ENCODE peak calls at places on chromosomes 2 and 18, in seven cellular contexts. Y is right lobe of liver, Z is SK-N-SH, T is dorsolateral prefrontal cortex, B is HFF-Myc, O is astrocyte of the spinal cord, C is sigmoid colon. U is an unnamed sample.

GRCh38 chr2:120315367-120316033 is 30.4 kb upstream of the INHBB start:
- DNase-seq in Y (no peak), Z (no peak), T (no peak), B (no peak), O (no peak), C (no peak), U (no peak)

GRCh38 chr18:30450927-30451326 is 591.6 kb downstream of the DSC3 start:
- DNase-seq in Y (no peak), Z (no peak), T (no peak), B (no peak), O (no peak), C (no peak), U (no peak)

GRCh38 chr2:201973316-201973715 is 60.3 kb upstream of the FZD7 start:
- DNase-seq in Y (no peak), Z (no peak), T (no peak), B (no peak), O (no peak), C (no peak), U (no peak)

GRCh38 chr2:159637988-159638501 is 21.7 kb upstream of the BAZ2B start:
- DNase-seq in Y (no peak), Z (no peak), T (no peak), B (no peak), O (peak), C (no peak), U (peak)

GRCh38 chr18:23591011-23591410 is 4.7 kb upstream of the NPC1 start:
- DNase-seq in Y (no peak), Z (no peak), T (no peak), B (no peak), O (peak), C (no peak), U (no peak)

GRCh38 chr2:37412201-37412600 is 67.8 kb downstream of the QPCT start:
- DNase-seq in Y (no peak), Z (no peak), T (no peak), B (no peak), O (no peak), C (no peak), U (no peak)

GRCh38 chr2:182767578-182767977 is 51.5 kb downstream of the DNAJC10 start:
- DNase-seq in Y (no peak), Z (peak), T (no peak), B (no peak), O (peak), C (no peak), U (no peak)

GRCh38 chr18:74299746-74300145 is 8.0 kb upstream of the CYB5A start:
- DNase-seq in Y (no peak), Z (no peak), T (no peak), B (no peak), O (peak), C (no peak), U (no peak)

GRCh38 chr2:164205347-164205746 is 415.9 kb downstream of the GRB14 start:
- DNase-seq in Y (no peak), Z (no peak), T (no peak), B (peak), O (peak), C (no peak), U (peak)

GRCh38 chr2:47771211-47771610 is 11.7 kb upstream of the MSH6 start:
- DNase-seq in Y (no peak), Z (no peak), T (peak), B (peak), O (peak), C (no peak), U (peak)

GRCh38 chr2:144131042-144131441 is 388.9 kb downstream of the ZEB2 start:
- DNase-seq in Y (no peak), Z (no peak), T (no peak), B (no peak), O (peak), C (no peak), U (no peak)

GRCh38 chr2:42495234-42495581 is 1.4 kb upstream of the KCNG3 start:
- DNase-seq in Y (no peak), Z (no peak), T (no peak), B (no peak), O (no peak), C (no peak), U (no peak)

GRCh38 chr2:64751286-64752260 is 97.9 kb upstream of the SERTAD2 start:
- DNase-seq in Y (peak), Z (peak), T (no peak), B (no peak), O (peak), C (peak), U (peak)

GRCh38 chr2:211331736-211332135 is 775.3 kb downstream of the CPS1 start:
- DNase-seq in Y (no peak), Z (no peak), T (no peak), B (no peak), O (no peak), C (no peak), U (no peak)

GRCh38 chr2:65055427-65056214 is 595 bp upstream of the CEP68 start:
- DNase-seq in Y (no peak), Z (no peak), T (no peak), B (no peak), O (no peak), C (no peak), U (no peak)

GRCh38 chr2:102258386-102259074 is 52.8 kb upstream of the IL1RL1 start:
- DNase-seq in Y (no peak), Z (no peak), T (no peak), B (peak), O (peak), C (no peak), U (peak)

GRCh38 chr2:109065335-109065734 is 63.7 kb upstream of the SH3RF3 start:
- DNase-seq in Y (peak), Z (no peak), T (no peak), B (no peak), O (no peak), C (no peak), U (no peak)
- H3K4me3 ChIP-seq in Y (no peak), Z (no peak), T (no peak), B (no peak), O (no peak), C (no peak), U (no peak)

DNA sequence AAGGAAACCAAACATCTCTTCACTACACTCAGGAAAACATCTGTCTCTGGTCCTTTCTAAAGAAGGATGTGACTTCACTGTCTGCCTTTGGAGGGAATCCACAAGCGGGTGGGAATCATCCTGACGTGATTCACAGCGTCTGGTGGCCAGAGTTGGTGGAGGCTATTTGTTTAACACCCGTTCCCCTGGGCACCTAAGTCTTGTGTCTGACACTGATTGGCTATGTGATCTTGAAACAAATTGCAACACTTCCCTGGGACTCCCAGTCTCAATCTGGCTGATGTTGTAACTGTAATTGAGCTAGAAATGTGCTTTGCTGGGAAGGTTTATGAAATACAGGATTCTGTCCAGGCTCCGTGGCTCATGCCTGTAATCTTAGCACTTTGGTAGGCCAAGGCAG is 28.8 kb upstream of the SIX3 start:
- DNase-seq in Y (no peak), Z (no peak), T (no peak), B (peak), O (no peak), C (no peak), U (no peak)
- TF ChIP-seq CTCF in Y (no peak), Z (no peak), T (no peak), B (no peak), O (no peak), C (no peak), U (no peak)

GRCh38 chr2:115939902-115940301 is 1497.5 kb downstream of the DPP10 start:
- DNase-seq in Y (no peak), Z (no peak), T (no peak), B (no peak), O (no peak), C (no peak), U (no peak)
- H3K4me3 ChIP-seq in Y (no peak), Z (no peak), T (no peak), B (no peak), O (no peak), C (no peak), U (no peak)

DNA sequence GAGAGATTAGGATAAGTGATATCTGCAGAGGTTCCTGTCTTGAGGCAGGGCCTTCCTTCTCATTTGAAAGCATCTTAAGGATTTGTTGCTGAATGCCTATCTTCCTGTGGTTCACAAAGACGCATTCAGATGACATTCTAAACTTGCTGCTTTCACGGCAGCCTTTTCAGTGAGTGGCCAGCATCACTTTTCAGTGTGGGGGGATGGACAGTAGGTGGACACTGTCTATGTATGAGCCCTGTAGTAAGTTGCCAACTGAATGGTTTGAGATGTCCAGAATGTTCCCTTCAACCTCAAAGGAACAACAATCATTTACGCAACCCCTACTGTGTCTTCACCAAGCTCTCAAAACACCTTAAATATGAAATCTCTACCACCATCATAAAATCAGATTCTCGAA is 46.6 kb downstream of the SETBP1 start:
- DNase-seq in Y (no peak), Z (no peak), T (no peak), B (no peak), O (no peak), C (no peak), U (no peak)
- TF ChIP-seq CTCF in Y (no peak), Z (no peak), T (no peak), B (no peak), O (no peak), C (no peak), U (no peak)